ENCODE peak calls at places on chromosome 7, in ten cellular contexts. U is endothelial cell, A is AG04450, N is NCI-H774, I is 8988T, C is NCI-H1092 treated with DMSO at 0.1 percent for 48 hours, G is skeletal muscle cell, J is dorsolateral prefrontal cortex, T is AG08396, X is head of caudate nucleus. O is an unnamed sample.

GRCh38 chr7:4709187-4709586 is 27.1 kb downstream of the FOXK1 start:
- DNase-seq in C (no peak), T (no peak), A (no peak), G (no peak), N (no peak), I (no peak), J (no peak), U (peak), X (no peak), O (no peak)

GRCh38 chr7:124914298-124914697 is 15.3 kb downstream of the POT1 start:
- DNase-seq in A (no peak), J (no peak), C (no peak), X (no peak), N (no peak), T (no peak), U (no peak), G (no peak), I (no peak), O (no peak)

GRCh38 chr7:16791071-16791470 is 13.7 kb downstream of the AGR2 start:
- DNase-seq in G (no peak), A (no peak), N (no peak), J (no peak), I (no peak), X (no peak), C (no peak), U (no peak), T (no peak), O (no peak)

GRCh38 chr7:139828880-139829653 is at the start of gene TBXAS1:
- DNase-seq in U (no peak), N (no peak), I (no peak), G (no peak), C (no peak), T (no peak), J (no peak), A (no peak), X (peak), O (no peak)

GRCh38 chr7:155296788-155297516 is 726 bp upstream of the INSIG1 start:
- DNase-seq in I (peak), U (peak), A (peak), X (peak), J (peak), T (peak), G (peak), N (no peak), C (peak), O (peak)

GRCh38 chr7:122652851-122653250 is 46.1 kb downstream of the RNF133 start:
- DNase-seq in X (no peak), J (no peak), C (no peak), T (no peak), G (no peak), N (no peak), A (no peak), I (no peak), U (no peak), O (no peak)

GRCh38 chr7:102431617-102432298 is 1.6 kb upstream of the ORAI2 start:
- DNase-seq in I (no peak), G (no peak), A (no peak), C (peak), U (no peak), T (no peak), N (no peak), X (peak), J (peak), O (peak)

GRCh38 chr7:47198159-47198558 is 383.8 kb downstream of the TNS3 start:
- DNase-seq in N (no peak), U (no peak), T (no peak), G (no peak), C (no peak), I (no peak), J (no peak), A (no peak), X (no peak), O (no peak)

GRCh38 chr7:54878339-54878738 is 119.3 kb upstream of the SEC61G start:
- DNase-seq in J (no peak), C (no peak), N (no peak), A (no peak), X (no peak), U (no peak), I (no peak), T (no peak), G (peak), O (no peak)

GRCh38 chr7:92904292-92905131 is 68.1 kb upstream of the CDK6 start:
- DNase-seq in N (no peak), X (no peak), A (peak), C (no peak), I (peak), T (peak), G (peak), U (no peak), J (no peak), O (peak)

GRCh38 chr7:51352174-51353145 is 35.9 kb upstream of the COBL start:
- DNase-seq in A (no peak), N (no peak), G (no peak), J (no peak), I (no peak), T (no peak), X (no peak), U (no peak), C (no peak), O (no peak)

GRCh38 chr7:47782022-47782421 is 166.2 kb downstream of the PKD1L1 start:
- DNase-seq in I (no peak), U (no peak), J (no peak), T (no peak), X (no peak), C (no peak), A (no peak), G (no peak), N (no peak), O (no peak)

GRCh38 chr7:66355762-66356161 is 150.6 kb downstream of the TPST1 start:
- DNase-seq in N (no peak), T (no peak), U (no peak), C (no peak), I (no peak), X (no peak), A (no peak), G (no peak), J (no peak), O (no peak)

GRCh38 chr7:44318296-44318695 is 7.1 kb downstream of the CAMK2B start:
- DNase-seq in X (no peak), G (no peak), I (no peak), T (no peak), U (no peak), C (no peak), A (no peak), J (no peak), N (no peak), O (no peak)

GRCh38 chr7:101410743-101411476 is 48.2 kb downstream of the COL26A1 start:
- DNase-seq in U (peak), T (peak), I (peak), X (peak), C (no peak), G (no peak), A (no peak), J (no peak), N (no peak), O (peak)

GRCh38 chr7:30348083-30348560 is 63.7 kb downstream of the ZNRF2 start:
- DNase-seq in T (peak), C (no peak), A (peak), N (no peak), X (no peak), G (peak), U (no peak), I (no peak), J (no peak), O (peak)

GRCh38 chr7:22178735-22179134 is 178.2 kb downstream of the RAPGEF5 start:
- DNase-seq in I (no peak), J (no peak), U (no peak), N (no peak), T (no peak), X (no peak), G (no peak), C (no peak), A (no peak), O (no peak)

GRCh38 chr7:36490335-36490940 is 100.8 kb downstream of the ANLN start:
- DNase-seq in U (no peak), J (no peak), X (no peak), C (no peak), T (no peak), G (no peak), A (no peak), I (no peak), N (no peak), O (no peak)

GRCh38 chr7:150944066-150945042 is 33.8 kb downstream of the KCNH2 start:
- DNase-seq in X (no peak), U (no peak), G (no peak), I (no peak), A (no peak), T (no peak), N (no peak), J (no peak), C (no peak), O (no peak)

GRCh38 chr7:75623390-75624133 is 115.2 kb downstream of the HIP1 start:
- DNase-seq in I (no peak), U (peak), J (peak), T (no peak), C (peak), A (no peak), G (no peak), X (peak), N (no peak), O (peak)

GRCh38 chr7:30206466-30206865 is 71.7 kb downstream of the MTURN start:
- DNase-seq in I (no peak), C (no peak), T (peak), U (no peak), J (no peak), X (no peak), G (no peak), N (no peak), A (no peak), O (no peak)

GRCh38 chr7:134613623-134614347 is 32.9 kb upstream of the BPGM start:
- DNase-seq in G (peak), T (peak), U (no peak), A (peak), C (no peak), I (no peak), X (no peak), J (no peak), N (no peak), O (peak)

GRCh38 chr7:23712368-23713284 is 2.6 kb downstream of the STK31 start:
- DNase-seq in X (no peak), C (peak), U (no peak), J (no peak), T (peak), I (no peak), A (peak), N (peak), G (peak), O (peak)

GRCh38 chr7:6164491-6164890 is 107.9 kb downstream of the CYTH3 start:
- DNase-seq in U (peak), G (no peak), T (no peak), J (no peak), A (no peak), C (no peak), I (peak), X (no peak), N (no peak), O (peak)

GRCh38 chr7:135811513-135811912 is 62.9 kb upstream of the FAM180A start:
- DNase-seq in U (no peak), J (no peak), N (no peak), C (no peak), X (no peak), I (no peak), G (no peak), T (peak), A (peak), O (peak)

GRCh38 chr7:2621061-2621828 is 10.5 kb upstream of the TTYH3 start:
- DNase-seq in T (peak), A (no peak), N (no peak), C (peak), I (no peak), X (peak), U (peak), J (no peak), G (no peak), O (peak)

GRCh38 chr7:107933386-107934013 is 42.5 kb downstream of the DLD start:
- DNase-seq in A (no peak), T (no peak), X (no peak), C (no peak), J (no peak), G (no peak), U (no peak), N (no peak), I (no peak), O (peak)

GRCh38 chr7:16743207-16743606 is 10.3 kb upstream of the TSPAN13 start:
- DNase-seq in C (no peak), G (no peak), N (no peak), A (peak), J (no peak), I (no peak), T (no peak), X (no peak), U (no peak), O (peak)

GRCh38 chr7:111363099-111363498 is 199.2 kb downstream of the IMMP2L start:
- DNase-seq in N (no peak), T (peak), X (no peak), A (no peak), C (no peak), I (no peak), G (peak), U (no peak), J (no peak), O (peak)

GRCh38 chr7:64642046-64642445 is 23.9 kb upstream of the ZNF107 start:
- DNase-seq in G (no peak), N (no peak), A (no peak), I (no peak), T (no peak), X (no peak), U (no peak), J (no peak), C (no peak), O (no peak)

GRCh38 chr7:112995091-112995824 is 91.4 kb downstream of the GPR85 start:
- DNase-seq in I (no peak), T (peak), C (no peak), N (no peak), X (no peak), U (no peak), G (peak), J (no peak), A (no peak), O (peak)